ENCODE peak calls at places on chromosomes 1 and 21, in five cellular contexts. One of them, this sample, is unnamed.

GRCh38 chr1:61851849-61852692 is 109.8 kb downstream of the PATJ start:
- DNase-seq in RPMI7951: peak; percentile 63
- DNase-seq in colonic mucosa: no peak
- DNase-seq in T1000: no peak
- DNase-seq in NCI-H446: peak; percentile 51
- DNase-seq in this sample: no peak

GRCh38 chr1:119293777-119294176 is 74.8 kb upstream of the HAO2 start:
- DNase-seq in RPMI7951: no peak
- DNase-seq in T1000: no peak
- DNase-seq in colonic mucosa: no peak
- DNase-seq in NCI-H446: no peak
- DNase-seq in this sample: no peak

GRCh38 chr1:27602510-27603319 is 1.2 kb downstream of the AHDC1 start:
- DNase-seq in RPMI7951: no peak
- DNase-seq in T1000: no peak
- DNase-seq in colonic mucosa: peak; percentile 61
- DNase-seq in NCI-H446: no peak
- DNase-seq in this sample: peak; percentile 44

GRCh38 chr1:99782920-99783319 is 16.5 kb upstream of the FRRS1 start:
- DNase-seq in NCI-H446: no peak
- DNase-seq in T1000: no peak
- DNase-seq in colonic mucosa: no peak
- DNase-seq in RPMI7951: no peak
- DNase-seq in this sample: no peak

GRCh38 chr1:80250573-80251168 is 1244.1 kb upstream of the ADGRL4 start:
- DNase-seq in RPMI7951: no peak
- DNase-seq in NCI-H446: no peak
- DNase-seq in T1000: no peak
- DNase-seq in colonic mucosa: no peak
- DNase-seq in this sample: no peak

GRCh38 chr1:68175621-68176398 is 56.5 kb downstream of the WLS start:
- DNase-seq in colonic mucosa: peak; percentile 60
- DNase-seq in RPMI7951: peak; percentile 72
- DNase-seq in NCI-H446: no peak
- DNase-seq in T1000: no peak
- DNase-seq in this sample: no peak

GRCh38 chr1:184854456-184855180 is 100.0 kb upstream of the EDEM3 start:
- DNase-seq in T1000: no peak
- DNase-seq in colonic mucosa: no peak
- DNase-seq in RPMI7951: peak; percentile 62
- DNase-seq in NCI-H446: peak; percentile 9
- DNase-seq in this sample: no peak

GRCh38 chr1:34976384-34977209 is 8.6 kb downstream of the TMEM35B start:
- DNase-seq in NCI-H446: no peak
- DNase-seq in RPMI7951: no peak
- DNase-seq in colonic mucosa: no peak
- DNase-seq in T1000: no peak
- DNase-seq in this sample: no peak

GRCh38 chr21:44972821-44973220 is 33.0 kb downstream of the SLX9 start:
- DNase-seq in T1000: no peak
- DNase-seq in colonic mucosa: no peak
- DNase-seq in NCI-H446: no peak
- DNase-seq in RPMI7951: peak; percentile 45
- DNase-seq in this sample: no peak

GRCh38 chr21:27586986-27587385 is 620.1 kb upstream of the ADAMTS5 start:
- DNase-seq in RPMI7951: peak; percentile 74
- DNase-seq in T1000: no peak
- DNase-seq in colonic mucosa: no peak
- DNase-seq in NCI-H446: no peak
- DNase-seq in this sample: no peak

GRCh38 chr1:156581661-156582387 is 2.3 kb downstream of the TTC24 start:
- DNase-seq in RPMI7951: no peak
- DNase-seq in T1000: no peak
- DNase-seq in colonic mucosa: no peak
- DNase-seq in NCI-H446: no peak
- DNase-seq in this sample: peak; percentile 71

GRCh38 chr1:33255347-33256311 is 663 bp upstream of the ZNF362 start:
- DNase-seq in RPMI7951: peak; percentile 77
- DNase-seq in colonic mucosa: peak; percentile 90
- DNase-seq in T1000: peak; percentile 50
- DNase-seq in NCI-H446: no peak
- DNase-seq in this sample: peak; percentile 60

GRCh38 chr1:210467440-210468040 is 138.8 kb downstream of the HHAT start:
- DNase-seq in colonic mucosa: no peak
- DNase-seq in NCI-H446: no peak
- DNase-seq in T1000: no peak
- DNase-seq in RPMI7951: peak; percentile 22
- DNase-seq in this sample: no peak

GRCh38 chr1:65063025-65063424 is 85.0 kb upstream of the AK4 start:
- DNase-seq in colonic mucosa: no peak
- DNase-seq in RPMI7951: no peak
- DNase-seq in T1000: no peak
- DNase-seq in NCI-H446: no peak
- DNase-seq in this sample: no peak

GRCh38 chr1:107622975-107623374 is 342.0 kb downstream of the VAV3 start:
- DNase-seq in colonic mucosa: no peak
- DNase-seq in T1000: no peak
- DNase-seq in NCI-H446: no peak
- DNase-seq in RPMI7951: no peak
- DNase-seq in this sample: no peak

GRCh38 chr21:31386006-31386405 is 41.9 kb upstream of the TIAM1 start:
- DNase-seq in NCI-H446: no peak
- DNase-seq in RPMI7951: no peak
- DNase-seq in T1000: no peak
- DNase-seq in colonic mucosa: no peak
- DNase-seq in this sample: no peak

GRCh38 chr1:234782821-234783220 is 172.8 kb upstream of the IRF2BP2 start:
- DNase-seq in colonic mucosa: no peak
- DNase-seq in NCI-H446: no peak
- DNase-seq in T1000: no peak
- DNase-seq in RPMI7951: peak; percentile 28
- DNase-seq in this sample: no peak